ENCODE peak calls at places on chromosome 5, in six cellular contexts. R is left lung, B is adrenal gland, L is WERI-Rb-1, X is upper lobe of right lung, S is endothelial cell of umbilical vein. I is an unnamed sample.

GRCh38 chr5:159826351-159827222 is 89.7 kb upstream of the ADRA1B start:
- DNase-seq in R (peak; percentile 73), B (no peak), L (no peak), X (peak; percentile 72), S (no peak), I (peak; percentile 64)

GRCh38 chr5:17343675-17344074 is 126.2 kb downstream of the BASP1 start:
- DNase-seq in R (no peak), B (no peak), L (no peak), X (no peak), S (peak; percentile 91), I (peak; percentile 89)

GRCh38 chr5:115594343-115595047 is 7.8 kb downstream of the TICAM2 start:
- DNase-seq in R (no peak), B (no peak), L (no peak), X (no peak), S (peak; percentile 59), I (no peak)

GRCh38 chr5:1219768-1220100 is 5.4 kb upstream of the SLC6A18 start:
- DNase-seq in R (peak; percentile 72), B (no peak), L (no peak), X (no peak), S (no peak), I (no peak)

GRCh38 chr5:6827815-6828214 is 114.6 kb downstream of the TENT4A start:
- DNase-seq in R (no peak), B (no peak), L (no peak), X (no peak), S (no peak), I (no peak)

GRCh38 chr5:32193591-32193990 is 19.5 kb upstream of the GOLPH3 start:
- DNase-seq in R (peak; percentile 80), B (peak; percentile 91), L (no peak), X (peak; percentile 90), S (peak; percentile 98), I (peak; percentile 86)

GRCh38 chr5:11075010-11075860 is 314.2 kb upstream of the DAP start:
- DNase-seq in R (peak; percentile 73), B (no peak), L (peak; percentile 48), X (no peak), S (no peak), I (no peak)

GRCh38 chr5:140073296-140073695 is 30.2 kb upstream of the NRG2 start:
- DNase-seq in R (no peak), B (no peak), L (no peak), X (no peak), S (peak; percentile 31), I (no peak)

GRCh38 chr5:60549841-60550240 is 150.1 kb downstream of the DEPDC1B start:
- DNase-seq in R (no peak), B (no peak), L (no peak), X (no peak), S (no peak), I (no peak)

GRCh38 chr5:10635257-10635860 is 71.5 kb downstream of the ANKRD33B start:
- DNase-seq in R (peak; percentile 56), B (no peak), L (no peak), X (no peak), S (peak; percentile 64), I (peak; percentile 67)

GRCh38 chr5:176810687-176811501 is 535 bp downstream of the UNC5A start:
- DNase-seq in R (no peak), B (no peak), L (no peak), X (no peak), S (no peak), I (no peak)

GRCh38 chr5:55633574-55634203 is 78.4 kb downstream of the SLC38A9 start:
- DNase-seq in R (no peak), B (peak; percentile 75), L (no peak), X (no peak), S (no peak), I (peak; percentile 15)

GRCh38 chr5:40834391-40834848 is 602 bp downstream of the RPL37 start:
- DNase-seq in R (no peak), B (peak; percentile 31), L (no peak), X (no peak), S (peak; percentile 68), I (no peak)

GRCh38 chr5:43182421-43182820 is 9.6 kb upstream of the NIM1K start:
- DNase-seq in R (no peak), B (no peak), L (no peak), X (no peak), S (no peak), I (no peak)

GRCh38 chr5:114101153-114101552 is 260.7 kb upstream of the KCNN2 start:
- DNase-seq in R (no peak), B (peak; percentile 47), L (no peak), X (no peak), S (peak; percentile 37), I (peak; percentile 67)

GRCh38 chr5:14405267-14405666 is 176.3 kb upstream of the OTULINL start:
- DNase-seq in R (no peak), B (no peak), L (peak; percentile 50), X (no peak), S (no peak), I (no peak)
- H3K27ac ChIP-seq in R (no peak overlapping the region), B (no peak overlapping the region), L (no peak overlapping the region), X (no peak overlapping the region), S (peak overlapping the region; percentile 9), I (peak overlapping the region; percentile 9)

DNA sequence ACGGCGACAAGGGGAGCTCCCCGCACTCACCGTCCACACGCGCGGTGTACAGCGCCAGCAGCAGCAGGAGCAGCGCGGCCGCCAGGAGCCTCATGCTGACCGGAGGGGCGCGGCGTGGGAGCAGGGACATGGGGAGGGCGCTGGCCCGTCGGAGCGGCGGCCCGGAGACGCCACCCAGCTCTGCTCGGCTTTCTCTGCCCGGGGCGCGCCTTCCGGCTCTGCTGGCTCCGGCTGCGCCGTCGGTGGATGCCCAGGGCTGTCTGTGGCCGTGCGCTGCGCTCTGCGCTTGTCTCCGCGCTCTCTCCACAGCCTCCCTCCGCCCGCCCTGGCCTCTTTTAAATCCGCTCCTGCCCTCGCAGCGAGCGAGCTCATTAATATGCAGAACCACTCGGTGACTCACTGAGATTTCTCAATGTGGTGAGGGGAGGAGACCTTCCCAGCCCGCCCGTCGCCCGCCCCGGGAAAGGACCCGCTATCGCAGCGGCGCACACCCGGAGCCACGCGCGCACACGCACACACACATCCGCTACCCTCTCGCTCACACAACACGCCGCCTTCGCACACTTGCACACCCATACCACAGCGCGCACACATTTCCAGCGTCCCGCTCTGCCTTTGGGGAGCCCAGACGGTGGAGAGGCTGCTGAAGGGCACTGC is at the start of gene CXCL14:
- DNase-seq in R (peak; percentile 81), B (peak; percentile 54), L (peak; percentile 53), X (peak; percentile 71), S (no peak), I (peak; percentile 35)
- H3K4me3 ChIP-seq in R (peak within 1 kb of the TSS; percentile 19), B (no peak within 1 kb of the TSS), L (peak within 1 kb of the TSS; percentile 13), X (no peak within 1 kb of the TSS), S (no peak within 1 kb of the TSS), I (peak within 1 kb of the TSS; percentile 35)

GRCh38 chr5:78922879-78923621 is 62.1 kb downstream of the ARSB start:
- DNase-seq in R (no peak), B (no peak), L (no peak), X (no peak), S (no peak), I (no peak)

GRCh38 chr5:78923622-78923970 is 61.5 kb downstream of the ARSB start:
- DNase-seq in R (no peak), B (no peak), L (no peak), X (no peak), S (no peak), I (no peak)

GRCh38 chr5:78929833-78930232 is 55.3 kb downstream of the ARSB start:
- DNase-seq in R (no peak), B (no peak), L (no peak), X (no peak), S (no peak), I (no peak)

GRCh38 chr5:78927657-78928282 is 57.3 kb downstream of the ARSB start:
- DNase-seq in R (no peak), B (no peak), L (no peak), X (no peak), S (peak; percentile 65), I (peak; percentile 96)

DNA sequence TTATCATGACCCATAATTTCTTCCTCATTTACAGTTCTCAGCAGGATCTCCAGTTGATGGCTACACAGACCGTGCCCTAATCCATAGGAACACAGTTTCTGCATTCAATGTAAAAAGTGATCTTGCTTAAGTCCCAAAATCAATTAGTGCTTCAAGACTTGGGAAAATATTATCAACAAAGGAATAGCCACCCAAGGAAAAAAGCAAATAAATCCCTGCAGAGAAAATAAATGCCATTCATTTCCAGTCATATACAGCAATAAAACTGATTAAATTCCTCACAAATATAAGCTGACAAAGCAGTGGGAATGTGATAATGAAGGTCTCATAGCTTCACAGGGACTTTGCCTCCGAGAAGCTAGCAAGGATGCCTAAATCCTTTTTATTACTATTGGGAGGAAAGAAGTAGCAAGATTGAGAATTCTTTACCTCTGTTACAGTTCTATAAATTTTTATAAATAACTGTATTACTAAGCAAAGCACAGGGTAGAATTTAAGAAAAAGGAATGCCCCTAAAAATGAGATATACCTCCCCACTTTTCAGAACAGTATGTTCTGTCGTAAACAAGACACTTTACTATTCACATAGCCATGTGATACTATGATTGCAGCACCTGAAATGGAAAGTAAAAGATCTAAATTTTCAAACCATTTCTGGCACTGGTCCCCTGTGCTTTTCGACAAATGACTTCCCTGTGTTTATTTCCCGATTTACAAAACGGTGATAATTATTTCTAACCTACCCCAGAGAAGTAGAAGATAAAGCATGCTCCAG is 59.8 kb downstream of the ARSB start:
- DNase-seq in R (no peak), B (no peak), L (no peak), X (no peak), S (no peak), I (no peak)
- TF ChIP-seq CTCF in R (no peak), B (no peak), L (no peak), X (no peak), S (no peak), I (no peak)

DNA sequence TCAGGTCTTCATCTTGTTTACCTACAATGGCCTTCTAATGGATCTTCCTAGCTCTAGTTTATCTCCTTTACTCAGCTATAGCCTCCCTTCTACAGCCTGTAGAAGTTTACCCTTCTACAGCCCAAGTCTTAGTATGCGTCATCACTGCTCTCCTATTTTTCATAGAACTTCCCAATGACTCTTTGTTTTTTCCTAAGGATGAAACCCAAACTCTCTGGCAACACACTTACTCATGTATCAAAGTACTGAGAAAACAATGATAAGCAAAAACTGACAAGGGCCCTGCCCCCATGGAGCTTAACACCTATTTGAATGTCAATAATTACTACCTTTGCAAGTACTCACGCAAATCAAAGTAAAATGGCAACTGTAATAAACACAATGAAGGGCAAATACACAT is 33.7 kb downstream of the LEAP2 start:
- DNase-seq in R (no peak), B (no peak), L (no peak), X (no peak), S (peak; percentile 94), I (no peak)
- H3K27ac ChIP-seq in R (no peak overlapping the region), B (no peak overlapping the region), L (no peak overlapping the region), X (no peak overlapping the region), S (peak overlapping the region; percentile 39), I (no peak overlapping the region)